ENCODE peak calls at places on chromosomes 12 and 14, in five cellular contexts. One of them, this sample, is unnamed.

GRCh38 chr14:105926415-105927093 is 400.2 kb downstream of the TMEM121 start:
- DNase-seq in fibroblast of pulmonary artery: no peak
- DNase-seq in foreskin fibroblast: no peak
- DNase-seq in NCI-H69: no peak
- DNase-seq in renal cortical epithelial cell: no peak
- DNase-seq in this sample: no peak

GRCh38 chr12:102479099-102479887 is 1.1 kb downstream of the IGF1 start:
- DNase-seq in fibroblast of pulmonary artery: no peak
- DNase-seq in foreskin fibroblast: peak; percentile 38
- DNase-seq in NCI-H69: peak; percentile 71
- DNase-seq in renal cortical epithelial cell: no peak
- DNase-seq in this sample: no peak

GRCh38 chr12:95343461-95344230 is 126.0 kb downstream of the VEZT start:
- DNase-seq in fibroblast of pulmonary artery: no peak
- DNase-seq in foreskin fibroblast: no peak
- DNase-seq in NCI-H69: no peak
- DNase-seq in renal cortical epithelial cell: no peak
- DNase-seq in this sample: no peak

GRCh38 chr12:34209259-34209835 is 187.1 kb downstream of the ALG10 start:
- DNase-seq in fibroblast of pulmonary artery: no peak
- DNase-seq in foreskin fibroblast: no peak
- DNase-seq in NCI-H69: no peak
- DNase-seq in renal cortical epithelial cell: no peak
- DNase-seq in this sample: no peak

GRCh38 chr12:2295941-2296461 is 243.2 kb downstream of the CACNA1C start:
- DNase-seq in fibroblast of pulmonary artery: no peak
- DNase-seq in foreskin fibroblast: peak; percentile 91
- DNase-seq in NCI-H69: peak; percentile 56
- DNase-seq in renal cortical epithelial cell: peak; percentile 77
- DNase-seq in this sample: no peak

GRCh38 chr12:13024151-13024946 is 19.8 kb upstream of the FAM234B start:
- DNase-seq in fibroblast of pulmonary artery: peak; percentile 86
- DNase-seq in foreskin fibroblast: peak; percentile 82
- DNase-seq in NCI-H69: no peak
- DNase-seq in renal cortical epithelial cell: peak; percentile 65
- DNase-seq in this sample: no peak

GRCh38 chr12:6964605-6965025 is 5.8 kb downstream of the PHB2 start:
- DNase-seq in fibroblast of pulmonary artery: no peak
- DNase-seq in foreskin fibroblast: no peak
- DNase-seq in NCI-H69: no peak
- DNase-seq in renal cortical epithelial cell: no peak
- DNase-seq in this sample: no peak

GRCh38 chr14:79825046-79825521 is 386.2 kb downstream of the DIO2 start:
- DNase-seq in fibroblast of pulmonary artery: peak; percentile 86
- DNase-seq in foreskin fibroblast: peak; percentile 46
- DNase-seq in NCI-H69: peak; percentile 43
- DNase-seq in renal cortical epithelial cell: peak; percentile 72
- DNase-seq in this sample: no peak

GRCh38 chr12:112841891-112842290 is 50.3 kb downstream of the RPH3A start:
- DNase-seq in fibroblast of pulmonary artery: peak; percentile 20
- DNase-seq in foreskin fibroblast: peak; percentile 40
- DNase-seq in NCI-H69: no peak
- DNase-seq in renal cortical epithelial cell: peak; percentile 89
- DNase-seq in this sample: no peak

GRCh38 chr12:74119811-74120362 is 417.7 kb upstream of the ATXN7L3B start:
- DNase-seq in fibroblast of pulmonary artery: no peak
- DNase-seq in foreskin fibroblast: no peak
- DNase-seq in NCI-H69: no peak
- DNase-seq in renal cortical epithelial cell: peak; percentile 39
- DNase-seq in this sample: no peak

GRCh38 chr14:89314274-89314673 is 102.8 kb downstream of the FOXN3 start:
- DNase-seq in fibroblast of pulmonary artery: no peak
- DNase-seq in foreskin fibroblast: no peak
- DNase-seq in NCI-H69: no peak
- DNase-seq in renal cortical epithelial cell: no peak
- DNase-seq in this sample: no peak

GRCh38 chr14:72774894-72775620 is 118.8 kb downstream of the DPF3 start:
- DNase-seq in fibroblast of pulmonary artery: no peak
- DNase-seq in foreskin fibroblast: no peak
- DNase-seq in NCI-H69: no peak
- DNase-seq in renal cortical epithelial cell: no peak
- DNase-seq in this sample: no peak

GRCh38 chr14:36162267-36162666 is 14.3 kb downstream of the PTCSC3 start:
- DNase-seq in fibroblast of pulmonary artery: no peak
- DNase-seq in foreskin fibroblast: no peak
- DNase-seq in NCI-H69: peak; percentile 14
- DNase-seq in renal cortical epithelial cell: no peak
- DNase-seq in this sample: no peak

GRCh38 chr12:39451977-39452376 is 9.1 kb upstream of the KIF21A start:
- DNase-seq in fibroblast of pulmonary artery: no peak
- DNase-seq in foreskin fibroblast: no peak
- DNase-seq in NCI-H69: peak; percentile 90
- DNase-seq in renal cortical epithelial cell: no peak
- DNase-seq in this sample: no peak

GRCh38 chr12:26153421-26154154 is 28.8 kb upstream of the BHLHE41 start:
- DNase-seq in fibroblast of pulmonary artery: peak; percentile 95
- DNase-seq in foreskin fibroblast: peak; percentile 94
- DNase-seq in NCI-H69: no peak
- DNase-seq in renal cortical epithelial cell: peak; percentile 99
- DNase-seq in this sample: no peak

GRCh38 chr12:52139579-52140062 is 52.2 kb downstream of the KRT80 start:
- DNase-seq in fibroblast of pulmonary artery: no peak
- DNase-seq in foreskin fibroblast: peak; percentile 54
- DNase-seq in NCI-H69: peak; percentile 89
- DNase-seq in renal cortical epithelial cell: no peak
- DNase-seq in this sample: peak; percentile 48

GRCh38 chr14:103314496-103315277 is 19.4 kb upstream of the EIF5 start:
- DNase-seq in fibroblast of pulmonary artery: no peak
- DNase-seq in foreskin fibroblast: no peak
- DNase-seq in NCI-H69: no peak
- DNase-seq in renal cortical epithelial cell: no peak
- DNase-seq in this sample: no peak

GRCh38 chr14:49139593-49139992 is 446.6 kb downstream of the RPS29 start:
- DNase-seq in fibroblast of pulmonary artery: no peak
- DNase-seq in foreskin fibroblast: no peak
- DNase-seq in NCI-H69: no peak
- DNase-seq in renal cortical epithelial cell: no peak
- DNase-seq in this sample: no peak

GRCh38 chr14:102949062-102949800 is 26.8 kb downstream of the AMN start:
- DNase-seq in fibroblast of pulmonary artery: no peak
- DNase-seq in foreskin fibroblast: peak; percentile 78
- DNase-seq in NCI-H69: no peak
- DNase-seq in renal cortical epithelial cell: no peak
- DNase-seq in this sample: no peak

GRCh38 chr12:95200128-95200973 is 16.9 kb downstream of the FGD6 start:
- DNase-seq in fibroblast of pulmonary artery: peak; percentile 54
- DNase-seq in foreskin fibroblast: no peak
- DNase-seq in NCI-H69: peak; percentile 43
- DNase-seq in renal cortical epithelial cell: no peak
- DNase-seq in this sample: no peak

GRCh38 chr14:85412756-85413155 is 117.2 kb upstream of the FLRT2 start:
- DNase-seq in fibroblast of pulmonary artery: no peak
- DNase-seq in foreskin fibroblast: no peak
- DNase-seq in NCI-H69: no peak
- DNase-seq in renal cortical epithelial cell: no peak
- DNase-seq in this sample: no peak

GRCh38 chr14:77302926-77303325 is 17.8 kb downstream of the POMT2 start:
- DNase-seq in fibroblast of pulmonary artery: peak; percentile 36
- DNase-seq in foreskin fibroblast: peak; percentile 72
- DNase-seq in NCI-H69: peak; percentile 53
- DNase-seq in renal cortical epithelial cell: peak; percentile 90
- DNase-seq in this sample: no peak

GRCh38 chr12:120584343-120585149 is 3.3 kb upstream of the POP5 start:
- DNase-seq in fibroblast of pulmonary artery: no peak
- DNase-seq in foreskin fibroblast: peak; percentile 58
- DNase-seq in NCI-H69: peak; percentile 97
- DNase-seq in renal cortical epithelial cell: no peak
- DNase-seq in this sample: peak; percentile 42

GRCh38 chr12:38771871-38772270 is 133.5 kb downstream of the CPNE8 start:
- DNase-seq in fibroblast of pulmonary artery: peak; percentile 6
- DNase-seq in foreskin fibroblast: no peak
- DNase-seq in NCI-H69: no peak
- DNase-seq in renal cortical epithelial cell: peak; percentile 25
- DNase-seq in this sample: no peak

GRCh38 chr14:68708343-68708742 is 84.5 kb downstream of the ZFP36L1 start:
- DNase-seq in fibroblast of pulmonary artery: no peak
- DNase-seq in foreskin fibroblast: no peak
- DNase-seq in NCI-H69: no peak
- DNase-seq in renal cortical epithelial cell: no peak
- DNase-seq in this sample: no peak

GRCh38 chr14:34199585-34199984 is 248.7 kb upstream of the EGLN3 start:
- DNase-seq in fibroblast of pulmonary artery: peak; percentile 7
- DNase-seq in foreskin fibroblast: peak; percentile 89
- DNase-seq in NCI-H69: no peak
- DNase-seq in renal cortical epithelial cell: peak; percentile 36
- DNase-seq in this sample: no peak

GRCh38 chr12:45336331-45336730 is 120.4 kb downstream of the ANO6 start:
- DNase-seq in fibroblast of pulmonary artery: peak; percentile 93
- DNase-seq in foreskin fibroblast: peak; percentile 93
- DNase-seq in NCI-H69: peak; percentile 22
- DNase-seq in renal cortical epithelial cell: peak; percentile 95
- DNase-seq in this sample: no peak

GRCh38 chr12:68367136-68367535 is 35.0 kb upstream of the MDM1 start:
- DNase-seq in fibroblast of pulmonary artery: no peak
- DNase-seq in foreskin fibroblast: no peak
- DNase-seq in NCI-H69: peak; percentile 3
- DNase-seq in renal cortical epithelial cell: no peak
- DNase-seq in this sample: no peak

GRCh38 chr14:22536853-22537338 is 52.1 kb downstream of the DAD1 start:
- DNase-seq in fibroblast of pulmonary artery: peak; percentile 95
- DNase-seq in foreskin fibroblast: peak; percentile 98
- DNase-seq in NCI-H69: peak; percentile 27
- DNase-seq in renal cortical epithelial cell: peak; percentile 98
- DNase-seq in this sample: no peak

GRCh38 chr14:82449926-82450325 is 916.3 kb upstream of the SEL1L start:
- DNase-seq in fibroblast of pulmonary artery: no peak
- DNase-seq in foreskin fibroblast: no peak
- DNase-seq in NCI-H69: peak; percentile 18
- DNase-seq in renal cortical epithelial cell: no peak
- DNase-seq in this sample: no peak

GRCh38 chr12:1911598-1912575 is 6.6 kb downstream of the CACNA2D4 start:
- DNase-seq in fibroblast of pulmonary artery: no peak
- DNase-seq in foreskin fibroblast: no peak
- DNase-seq in NCI-H69: peak; percentile 92
- DNase-seq in renal cortical epithelial cell: no peak
- DNase-seq in this sample: peak; percentile 9

GRCh38 chr14:100240725-100241032 is 1.7 kb downstream of the YY1 start:
- DNase-seq in fibroblast of pulmonary artery: no peak
- DNase-seq in foreskin fibroblast: no peak
- DNase-seq in NCI-H69: no peak
- DNase-seq in renal cortical epithelial cell: no peak
- DNase-seq in this sample: no peak

GRCh38 chr12:11798856-11799530 is 149.5 kb downstream of the ETV6 start:
- DNase-seq in fibroblast of pulmonary artery: peak; percentile 97
- DNase-seq in foreskin fibroblast: peak; percentile 80
- DNase-seq in NCI-H69: no peak
- DNase-seq in renal cortical epithelial cell: peak; percentile 94
- DNase-seq in this sample: no peak

GRCh38 chr12:24902521-24903304 is 46.2 kb downstream of the BCAT1 start:
- DNase-seq in fibroblast of pulmonary artery: no peak
- DNase-seq in foreskin fibroblast: peak; percentile 62
- DNase-seq in NCI-H69: no peak
- DNase-seq in renal cortical epithelial cell: no peak
- DNase-seq in this sample: peak; percentile 29

GRCh38 chr12:99249543-99249942 is 398.0 kb upstream of the GARIN6 start:
- DNase-seq in fibroblast of pulmonary artery: no peak
- DNase-seq in foreskin fibroblast: no peak
- DNase-seq in NCI-H69: no peak
- DNase-seq in renal cortical epithelial cell: no peak
- DNase-seq in this sample: no peak

GRCh38 chr14:54577977-54578376 is 11.0 kb downstream of the SAMD4A start:
- DNase-seq in fibroblast of pulmonary artery: no peak
- DNase-seq in foreskin fibroblast: peak; percentile 78
- DNase-seq in NCI-H69: no peak
- DNase-seq in renal cortical epithelial cell: no peak
- DNase-seq in this sample: no peak

GRCh38 chr14:101037021-101037817 is 133.7 kb upstream of the RTL1 start:
- DNase-seq in fibroblast of pulmonary artery: no peak
- DNase-seq in foreskin fibroblast: no peak
- DNase-seq in NCI-H69: no peak
- DNase-seq in renal cortical epithelial cell: no peak
- DNase-seq in this sample: no peak

GRCh38 chr14:91898256-91898843 is 31.0 kb upstream of the TC2N start:
- DNase-seq in fibroblast of pulmonary artery: peak; percentile 39
- DNase-seq in foreskin fibroblast: no peak
- DNase-seq in NCI-H69: no peak
- DNase-seq in renal cortical epithelial cell: peak; percentile 49
- DNase-seq in this sample: no peak

GRCh38 chr14:72600551-72601330 is 293.2 kb downstream of the DPF3 start:
- DNase-seq in fibroblast of pulmonary artery: no peak
- DNase-seq in foreskin fibroblast: no peak
- DNase-seq in NCI-H69: no peak
- DNase-seq in renal cortical epithelial cell: no peak
- DNase-seq in this sample: no peak

This sample was measured in progenitor cell of endocrine pancreas.